ENCODE peak calls at places on chromosomes 1 and 21, in six cellular contexts. I, Z, R, S, H and E are unnamed samples.

GRCh38 chr1:230749150-230749549 is 2.0 kb downstream of the CAPN9 start:
- DNase-seq in I (no peak), Z (no peak), R (no peak), S (no peak), H (no peak), E (no peak)

GRCh38 chr21:21612446-21612845 is 614.2 kb downstream of the NCAM2 start:
- DNase-seq in I (no peak), Z (no peak), R (no peak), S (no peak), H (no peak), E (peak; percentile 97)

GRCh38 chr1:40796939-40797667 is 13.5 kb downstream of the KCNQ4 start:
- DNase-seq in I (no peak), Z (no peak), R (peak; percentile 66), S (no peak), H (no peak), E (no peak)

GRCh38 chr1:223811634-223812101 is 34.1 kb downstream of the TP53BP2 start:
- DNase-seq in I (no peak), Z (no peak), R (no peak), S (no peak), H (no peak), E (peak; percentile 72)

GRCh38 chr1:150971583-150972416 is 2.8 kb downstream of the CERS2 start:
- DNase-seq in I (no peak), Z (no peak), R (peak; percentile 95), S (no peak), H (no peak), E (no peak)

GRCh38 chr1:8597455-8597854 is 220.0 kb downstream of the RERE start:
- DNase-seq in I (no peak), Z (no peak), R (no peak), S (no peak), H (no peak), E (peak; percentile 46)

GRCh38 chr1:229191066-229191674 is 79.7 kb upstream of the RAB4A start:
- DNase-seq in I (no peak), Z (no peak), R (peak; percentile 46), S (no peak), H (no peak), E (peak; percentile 17)

GRCh38 chr1:49363628-49364027 is 586.9 kb upstream of the BEND5 start:
- DNase-seq in I (no peak), Z (no peak), R (no peak), S (no peak), H (no peak), E (no peak)

GRCh38 chr1:67060811-67061218 is 6.9 kb upstream of the SLC35D1 start:
- DNase-seq in I (no peak), Z (peak; percentile 69), R (peak; percentile 84), S (no peak), H (peak; percentile 46), E (peak; percentile 98)

GRCh38 chr1:155174334-155175280 is 958 bp downstream of the TRIM46 start:
- DNase-seq in I (no peak), Z (no peak), R (peak; percentile 89), S (peak; percentile 48), H (no peak), E (peak; percentile 37)

GRCh38 chr1:11355594-11356467 is 82.8 kb downstream of the UBIAD1 start:
- DNase-seq in I (no peak), Z (no peak), R (peak; percentile 23), S (no peak), H (no peak), E (no peak)

GRCh38 chr1:103254691-103255090 is 146.4 kb upstream of the COL11A1 start:
- DNase-seq in I (no peak), Z (no peak), R (no peak), S (no peak), H (no peak), E (peak; percentile 58)

GRCh38 chr1:103256490-103256889 is 148.2 kb upstream of the COL11A1 start:
- DNase-seq in I (no peak), Z (no peak), R (no peak), S (no peak), H (no peak), E (peak; percentile 93)
- TF ChIP-seq CTCF in I (no peak), Z (no peak), R (no peak), S (no peak), H (no peak), E (no peak)

GRCh38 chr1:4137621-4138390 is 237.7 kb upstream of the C1orf174 start:
- DNase-seq in I (no peak), Z (no peak), R (peak; percentile 48), S (no peak), H (no peak), E (no peak)

GRCh38 chr1:4139646-4140045 is 239.6 kb upstream of the C1orf174 start:
- DNase-seq in I (no peak), Z (no peak), R (peak; percentile 43), S (no peak), H (no peak), E (no peak)

GRCh38 chr1:4140241-4140640 is 240.2 kb upstream of the C1orf174 start:
- DNase-seq in I (no peak), Z (no peak), R (peak; percentile 19), S (no peak), H (no peak), E (no peak)

GRCh38 chr1:4144349-4144971 is 244.4 kb upstream of the C1orf174 start:
- DNase-seq in I (no peak), Z (no peak), R (no peak), S (no peak), H (no peak), E (no peak)

GRCh38 chr1:4140821-4141220 is 240.7 kb upstream of the C1orf174 start:
- DNase-seq in I (no peak), Z (no peak), R (peak; percentile 42), S (no peak), H (no peak), E (no peak)
- TF ChIP-seq CTCF in I (no peak), Z (no peak), R (no peak), S (no peak), H (no peak), E (no peak)

GRCh38 chr1:39711359-39712340 is 20.4 kb upstream of the HPCAL4 start:
- DNase-seq in I (no peak), Z (no peak), R (no peak), S (no peak), H (no peak), E (peak; percentile 60)
- TF ChIP-seq CTCF in I (no peak), Z (no peak), R (no peak), S (no peak), H (no peak), E (peak; percentile 27)

GRCh38 chr1:181483084-181483559 is at the start of gene CACNA1E:
- DNase-seq in I (no peak), Z (no peak), R (peak; percentile 81), S (no peak), H (no peak), E (no peak)

GRCh38 chr1:181483561-181484291 is 409 bp downstream of the CACNA1E start:
- DNase-seq in I (no peak), Z (no peak), R (no peak), S (no peak), H (no peak), E (no peak)

GRCh38 chr1:181486098-181486420 is 2.7 kb downstream of the CACNA1E start:
- DNase-seq in I (no peak), Z (no peak), R (no peak), S (no peak), H (no peak), E (no peak)

GRCh38 chr1:181482521-181483083 is 715 bp upstream of the CACNA1E start:
- DNase-seq in I (no peak), Z (no peak), R (peak; percentile 81), S (no peak), H (no peak), E (no peak)

DNA sequence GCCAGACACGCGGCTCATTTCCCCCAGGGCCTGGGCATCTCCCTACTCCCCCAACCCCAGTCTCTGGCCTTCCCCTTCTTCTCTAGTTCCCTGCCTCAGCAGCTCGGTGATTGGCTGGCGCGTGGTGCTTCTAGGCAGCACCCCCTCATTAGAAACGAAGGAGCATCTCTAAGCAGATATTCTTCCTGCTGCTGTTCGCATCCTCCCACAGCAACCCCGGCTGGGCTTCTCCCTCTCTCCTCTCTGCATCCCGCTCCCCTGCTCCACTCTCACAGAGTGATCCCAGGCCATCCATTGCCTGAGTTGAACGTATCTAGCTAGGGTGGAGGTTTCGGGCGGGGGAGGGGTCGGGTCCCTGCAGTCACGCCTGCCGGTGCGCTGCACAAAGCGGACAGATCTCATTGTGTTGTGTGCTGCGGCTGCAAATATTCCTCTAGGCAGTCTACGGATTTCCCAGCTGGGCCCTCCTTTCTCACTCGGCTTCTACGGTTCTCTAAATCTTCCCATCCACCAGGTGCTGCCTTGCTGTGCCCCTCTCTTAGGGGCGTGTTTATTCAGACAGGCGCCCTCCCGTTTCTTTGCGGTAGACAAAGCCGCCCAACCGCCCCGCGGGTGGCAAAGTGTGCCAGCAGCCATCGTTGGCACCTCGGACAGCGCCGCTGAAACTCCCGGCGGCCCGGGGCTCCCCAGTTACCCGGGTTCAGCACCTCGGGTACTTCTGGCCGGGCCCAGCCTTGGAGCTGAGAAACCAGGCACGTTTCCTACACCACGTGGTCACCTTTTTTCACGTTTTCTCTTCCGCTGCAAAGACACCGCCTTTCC is 2.2 kb downstream of the CACNA1E start:
- DNase-seq in I (peak; percentile 43), Z (no peak), R (no peak), S (no peak), H (peak; percentile 20), E (no peak)
- TF ChIP-seq CTCF in I (no peak), Z (no peak), R (no peak), S (no peak), H (no peak), E (no peak)

GRCh38 chr1:63915121-63915520 is 141.3 kb downstream of the ROR1 start:
- DNase-seq in I (no peak), Z (no peak), R (no peak), S (no peak), H (no peak), E (peak; percentile 70)
- TF ChIP-seq CTCF in I (peak; percentile 36), Z (peak; percentile 13), R (peak; percentile 35), S (no peak), H (no peak), E (peak; percentile 66)

DNA sequence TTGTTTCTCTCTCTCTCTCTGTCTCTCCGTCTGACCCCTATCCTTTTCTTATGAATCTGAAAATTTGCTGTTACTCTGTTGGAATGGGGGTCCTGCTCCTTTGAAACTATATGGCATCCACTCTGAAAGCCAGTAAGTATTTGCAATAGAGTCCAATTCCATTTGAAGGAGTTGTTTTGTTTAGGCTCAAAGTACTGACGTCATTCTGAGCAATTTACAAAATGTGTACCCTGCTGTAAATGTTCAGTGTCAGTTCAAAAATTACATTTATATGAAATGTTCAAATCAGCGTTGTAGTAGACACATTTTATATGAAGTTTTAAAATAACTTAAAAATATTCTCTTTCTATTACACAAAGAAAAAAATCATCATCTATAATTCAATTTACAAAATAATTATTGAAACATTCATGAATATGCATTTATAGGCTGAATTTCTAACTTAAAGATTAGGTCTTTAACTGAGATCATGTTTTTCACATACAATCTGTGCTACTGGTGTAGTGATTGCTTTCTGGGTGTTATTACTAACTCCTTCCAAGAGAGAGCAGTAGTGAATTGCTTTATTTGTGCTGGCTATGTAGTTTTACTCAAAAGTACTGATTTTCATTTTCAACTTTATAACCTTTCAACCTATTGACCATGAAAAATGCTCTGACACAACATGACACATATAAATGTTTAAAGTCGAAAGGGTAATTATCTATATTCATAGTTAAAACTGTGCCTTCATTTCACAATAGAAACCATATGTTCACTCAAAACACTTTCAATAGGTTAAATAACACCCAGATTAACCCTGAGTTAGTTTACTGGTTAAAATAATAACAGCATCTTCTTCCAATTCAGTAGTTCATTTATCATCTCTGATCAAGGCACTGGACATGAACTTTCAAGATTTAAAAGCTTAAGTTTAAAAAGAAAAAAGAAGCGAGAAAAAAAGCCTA is 253.1 kb upstream of the ADGRL4 start:
- DNase-seq in I (no peak), Z (no peak), R (peak; percentile 57), S (no peak), H (no peak), E (peak; percentile 72)
- TF ChIP-seq CTCF in I (peak; percentile 45), Z (peak; percentile 90), R (peak; percentile 76), S (no peak), H (peak; percentile 20), E (peak; percentile 65)